ENCODE peak calls at places on chromosomes 2 and 18, in ten cellular contexts. E is GM12865; W is HAP-1; G is NCI-H774; X is heart left ventricle; C is KBM-7; R is stimulated activated CD8-positive, alpha-beta memory T cell treated with anti-CD3 and anti-CD28 coated beads, Interleukin-7, amount 100 ng/mL, for 4 hours; L is NCI-H345; T is Right ventricle myocardium inferior; V is A549. P is an unnamed sample.

GRCh38 chr2:201270293-201271001 is 10.1 kb downstream of the CASP8 start:
- DNase-seq in E (no peak), W (no peak), G (no peak), X (no peak), C (no peak), R (no peak), L (no peak), T (no peak), V (no peak), P (no peak)

GRCh38 chr18:9115984-9116383 is 13.5 kb downstream of the NDUFV2 start:
- DNase-seq in E (no peak), W (no peak), G (no peak), X (no peak), C (no peak), R (no peak), L (no peak), T (no peak), V (no peak), P (no peak)

GRCh38 chr2:177826897-177827296 is 245.7 kb downstream of the PDE11A start:
- DNase-seq in E (no peak), W (no peak), G (no peak), X (no peak), C (no peak), R (no peak), L (no peak), T (no peak), V (no peak), P (no peak)

GRCh38 chr2:199764273-199764800 is 86.7 kb downstream of the FTCDNL1 start:
- DNase-seq in E (no peak), W (no peak), G (no peak), X (no peak), C (no peak), R (no peak), L (no peak), T (no peak), V (no peak), P (no peak)

GRCh38 chr18:48959551-48959920 is 8.8 kb upstream of the SMAD7 start:
- DNase-seq in E (no peak), W (no peak), G (no peak), X (no peak), C (no peak), R (no peak), L (no peak), T (no peak), V (no peak), P (no peak)

GRCh38 chr2:43326116-43326825 is 99.9 kb upstream of the ZFP36L2 start:
- DNase-seq in E (no peak), W (no peak), G (no peak), X (no peak), C (peak), R (no peak), L (no peak), T (no peak), V (no peak), P (no peak)

GRCh38 chr2:22449676-22450075 is 935.3 kb upstream of the KLHL29 start:
- DNase-seq in E (no peak), W (no peak), G (no peak), X (no peak), C (no peak), R (no peak), L (no peak), T (no peak), V (no peak), P (no peak)

GRCh38 chr2:69222984-69223658 is 163.9 kb downstream of the GFPT1 start:
- DNase-seq in E (no peak), W (no peak), G (no peak), X (peak), C (no peak), R (no peak), L (no peak), T (no peak), V (no peak), P (no peak)

GRCh38 chr2:146978891-146979555 is 865.8 kb upstream of the ACVR2A start:
- DNase-seq in E (no peak), W (peak), G (no peak), X (no peak), C (no peak), R (no peak), L (no peak), T (no peak), V (no peak), P (no peak)

GRCh38 chr2:108325756-108326155 is 37.1 kb downstream of the SULT1C2 start:
- DNase-seq in E (no peak), W (no peak), G (no peak), X (no peak), C (no peak), R (no peak), L (no peak), T (no peak), V (no peak), P (no peak)

GRCh38 chr2:132477436-132477835 is 60.8 kb downstream of the GPR39 start:
- DNase-seq in E (no peak), W (no peak), G (no peak), X (no peak), C (no peak), R (no peak), L (no peak), T (no peak), V (no peak), P (no peak)

GRCh38 chr2:49271060-49271665 is 116.8 kb upstream of the FSHR start:
- DNase-seq in E (no peak), W (no peak), G (no peak), X (no peak), C (no peak), R (no peak), L (peak), T (no peak), V (no peak), P (no peak)

GRCh38 chr2:235458839-235459273 is 35.0 kb upstream of the AGAP1 start:
- DNase-seq in E (no peak), W (no peak), G (peak), X (peak), C (no peak), R (no peak), L (peak), T (no peak), V (no peak), P (no peak)

GRCh38 chr2:24930768-24931167 is 10.7 kb upstream of the ADCY3 start:
- DNase-seq in E (peak), W (peak), G (no peak), X (no peak), C (peak), R (no peak), L (no peak), T (no peak), V (no peak), P (peak)

GRCh38 chr18:8329186-8329771 is 280.0 kb upstream of the RAB12 start:
- DNase-seq in E (no peak), W (no peak), G (no peak), X (no peak), C (no peak), R (no peak), L (peak), T (no peak), V (no peak), P (no peak)

GRCh38 chr18:12011962-12012549 is 30.7 kb downstream of the IMPA2 start:
- DNase-seq in E (no peak), W (no peak), G (no peak), X (peak), C (no peak), R (no peak), L (no peak), T (no peak), V (no peak), P (no peak)

GRCh38 chr2:147572622-147573021 is 272.2 kb upstream of the ACVR2A start:
- DNase-seq in E (no peak), W (no peak), G (no peak), X (no peak), C (no peak), R (no peak), L (no peak), T (no peak), V (no peak), P (no peak)

GRCh38 chr2:180728928-180729559 is 251.4 kb upstream of the UBE2E3 start:
- DNase-seq in E (no peak), W (no peak), G (no peak), X (no peak), C (no peak), R (no peak), L (peak), T (no peak), V (peak), P (no peak)

GRCh38 chr18:49151482-49151881 is 200.7 kb upstream of the SMAD7 start:
- DNase-seq in E (no peak), W (no peak), G (no peak), X (no peak), C (no peak), R (no peak), L (no peak), T (no peak), V (no peak), P (no peak)

GRCh38 chr18:12737243-12737902 is 34.5 kb downstream of the PSMG2 start:
- DNase-seq in E (no peak), W (no peak), G (no peak), X (no peak), C (no peak), R (no peak), L (no peak), T (no peak), V (no peak), P (no peak)

GRCh38 chr2:235925250-235925919 is 242.8 kb downstream of the GBX2 start:
- DNase-seq in E (no peak), W (no peak), G (no peak), X (no peak), C (no peak), R (no peak), L (no peak), T (no peak), V (no peak), P (no peak)

GRCh38 chr2:239817011-239817490 is 208.1 kb downstream of the NDUFA10 start:
- DNase-seq in E (no peak), W (no peak), G (no peak), X (peak), C (no peak), R (no peak), L (no peak), T (peak), V (no peak), P (no peak)

GRCh38 chr18:31274915-31275314 is 43.0 kb upstream of the DSG1 start:
- DNase-seq in E (no peak), W (peak), G (peak), X (peak), C (no peak), R (no peak), L (peak), T (no peak), V (peak), P (no peak)

GRCh38 chr18:79950440-79951341 is 762 bp downstream of the SLC66A2 start:
- DNase-seq in E (peak), W (peak), G (no peak), X (no peak), C (peak), R (no peak), L (no peak), T (peak), V (peak), P (peak)

GRCh38 chr2:38653715-38654494 is 12.0 kb upstream of the GALM start:
- DNase-seq in E (peak), W (no peak), G (no peak), X (no peak), C (no peak), R (peak), L (no peak), T (no peak), V (no peak), P (no peak)

GRCh38 chr18:26911840-26912239 is 46.3 kb upstream of the AQP4 start:
- DNase-seq in E (no peak), W (no peak), G (no peak), X (no peak), C (no peak), R (no peak), L (no peak), T (no peak), V (no peak), P (no peak)